ENCODE peak calls at places on chromosomes 7 and 10, in five cellular contexts. One of them, this sample, is unnamed.

GRCh38 chr7:22137026-22137425 is 191.3 kb upstream of the CDCA7L start:
- DNase-seq in GM23248: peak
- DNase-seq in substantia nigra: no peak
- DNase-seq in CD8-positive, alpha-beta memory T cell: no peak
- DNase-seq in neural progenitor cell: no peak
- DNase-seq in this sample: no peak

GRCh38 chr10:120492366-120492765 is 35.3 kb downstream of the PLPP4 start:
- DNase-seq in GM23248: no peak
- DNase-seq in substantia nigra: no peak
- DNase-seq in CD8-positive, alpha-beta memory T cell: no peak
- DNase-seq in neural progenitor cell: no peak
- DNase-seq in this sample: no peak

GRCh38 chr10:96124230-96125141 is 5.6 kb upstream of the ZNF518A start:
- DNase-seq in GM23248: peak
- DNase-seq in substantia nigra: no peak
- DNase-seq in CD8-positive, alpha-beta memory T cell: no peak
- DNase-seq in neural progenitor cell: peak
- DNase-seq in this sample: no peak

GRCh38 chr7:157276091-157276561 is 60.7 kb upstream of the DNAJB6 start:
- DNase-seq in GM23248: no peak
- DNase-seq in substantia nigra: no peak
- DNase-seq in CD8-positive, alpha-beta memory T cell: no peak
- DNase-seq in neural progenitor cell: no peak
- DNase-seq in this sample: no peak

GRCh38 chr10:97686301-97686961 is 610 bp downstream of the AVPI1 start:
- DNase-seq in GM23248: peak
- DNase-seq in substantia nigra: no peak
- DNase-seq in CD8-positive, alpha-beta memory T cell: no peak
- DNase-seq in neural progenitor cell: no peak
- DNase-seq in this sample: no peak

GRCh38 chr10:81978238-81978637 is 103.2 kb downstream of the NRG3 start:
- DNase-seq in GM23248: peak
- DNase-seq in substantia nigra: no peak
- DNase-seq in CD8-positive, alpha-beta memory T cell: no peak
- DNase-seq in neural progenitor cell: peak
- DNase-seq in this sample: no peak

GRCh38 chr10:97197030-97197500 is 11.3 kb upstream of the SLIT1 start:
- DNase-seq in GM23248: peak
- DNase-seq in substantia nigra: no peak
- DNase-seq in CD8-positive, alpha-beta memory T cell: no peak
- DNase-seq in neural progenitor cell: no peak
- DNase-seq in this sample: no peak

GRCh38 chr7:92836489-92837213 is at the start of gene CDK6:
- DNase-seq in GM23248: peak
- DNase-seq in substantia nigra: no peak
- DNase-seq in CD8-positive, alpha-beta memory T cell: peak
- DNase-seq in neural progenitor cell: peak
- DNase-seq in this sample: peak

GRCh38 chr10:129870042-129870757 is 93.9 kb downstream of the EBF3 start:
- DNase-seq in GM23248: no peak
- DNase-seq in substantia nigra: no peak
- DNase-seq in CD8-positive, alpha-beta memory T cell: no peak
- DNase-seq in neural progenitor cell: no peak
- DNase-seq in this sample: no peak

GRCh38 chr10:49325131-49325915 is 26.4 kb downstream of the C10orf71 start:
- DNase-seq in GM23248: no peak
- DNase-seq in substantia nigra: no peak
- DNase-seq in CD8-positive, alpha-beta memory T cell: no peak
- DNase-seq in neural progenitor cell: no peak
- DNase-seq in this sample: no peak

GRCh38 chr10:44715081-44715480 is 196.1 kb upstream of the TMEM72 start:
- DNase-seq in GM23248: peak
- DNase-seq in substantia nigra: no peak
- DNase-seq in CD8-positive, alpha-beta memory T cell: no peak
- DNase-seq in neural progenitor cell: no peak
- DNase-seq in this sample: no peak

GRCh38 chr7:140479739-140480084 is 407 bp upstream of the MKRN1 start:
- DNase-seq in GM23248: no peak
- DNase-seq in substantia nigra: no peak
- DNase-seq in CD8-positive, alpha-beta memory T cell: no peak
- DNase-seq in neural progenitor cell: no peak
- DNase-seq in this sample: no peak

GRCh38 chr7:27842851-27843250 is 102.9 kb downstream of the TAX1BP1 start:
- DNase-seq in GM23248: no peak
- DNase-seq in substantia nigra: no peak
- DNase-seq in CD8-positive, alpha-beta memory T cell: no peak
- DNase-seq in neural progenitor cell: peak
- DNase-seq in this sample: no peak

GRCh38 chr10:31774291-31774900 is 154.2 kb downstream of the ARHGAP12 start:
- DNase-seq in GM23248: no peak
- DNase-seq in substantia nigra: no peak
- DNase-seq in CD8-positive, alpha-beta memory T cell: no peak
- DNase-seq in neural progenitor cell: peak
- DNase-seq in this sample: no peak

GRCh38 chr7:55573526-55573925 is 1.2 kb upstream of the VOPP1 start:
- DNase-seq in GM23248: peak
- DNase-seq in substantia nigra: no peak
- DNase-seq in CD8-positive, alpha-beta memory T cell: no peak
- DNase-seq in neural progenitor cell: no peak
- DNase-seq in this sample: no peak

GRCh38 chr10:30980951-30981616 is 50.6 kb downstream of the ZNF438 start:
- DNase-seq in GM23248: peak
- DNase-seq in substantia nigra: peak
- DNase-seq in CD8-positive, alpha-beta memory T cell: no peak
- DNase-seq in neural progenitor cell: no peak
- DNase-seq in this sample: no peak

DNA sequence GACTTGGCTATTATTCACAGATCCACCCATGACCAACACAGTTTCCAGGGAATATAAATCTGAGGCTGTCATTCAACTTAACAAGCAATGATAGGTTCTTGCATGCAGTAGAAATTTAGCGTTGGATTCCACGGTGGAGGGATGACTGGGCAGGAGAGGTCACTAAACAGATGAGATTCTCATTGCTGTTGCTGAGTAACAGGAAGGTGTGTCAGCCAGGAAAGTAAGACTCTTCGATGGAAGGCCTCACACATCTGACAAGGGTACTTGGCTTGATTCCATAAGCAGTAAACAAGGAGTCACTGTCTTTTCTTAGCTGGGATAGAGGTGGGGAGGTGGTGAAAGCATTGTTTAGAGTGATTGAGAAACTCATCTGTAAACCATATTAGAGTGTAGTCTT is 1152.0 kb downstream of the SORCS3 start:
- DNase-seq in GM23248: no peak
- DNase-seq in substantia nigra: no peak
- DNase-seq in CD8-positive, alpha-beta memory T cell: no peak
- DNase-seq in neural progenitor cell: no peak
- DNase-seq in this sample: no peak
- H3K27ac ChIP-seq in GM23248: no peak
- H3K27ac ChIP-seq in substantia nigra: no peak
- H3K27ac ChIP-seq in CD8-positive, alpha-beta memory T cell: no peak
- H3K27ac ChIP-seq in neural progenitor cell: no peak
- H3K27ac ChIP-seq in this sample: no peak

DNA sequence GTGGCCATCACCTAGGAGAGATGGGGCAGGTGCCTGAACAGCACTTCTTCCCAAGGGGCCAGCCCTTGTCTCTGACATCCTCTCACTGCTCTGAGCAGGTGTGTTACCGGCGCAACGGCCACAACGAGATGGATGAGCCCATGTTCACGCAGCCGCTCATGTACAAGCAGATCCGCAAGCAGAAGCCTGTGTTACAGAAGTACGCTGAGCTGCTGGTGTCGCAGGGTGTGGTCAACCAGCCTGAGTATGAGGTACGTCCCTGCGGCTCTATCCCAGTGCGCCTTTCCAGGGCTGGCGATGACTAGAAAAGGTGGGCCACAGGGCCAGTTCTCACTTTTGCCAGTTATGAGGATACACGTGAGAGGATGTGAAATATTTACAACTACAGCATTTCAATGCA is 54.3 kb upstream of the ZMIZ2 start:
- DNase-seq in GM23248: no peak
- DNase-seq in substantia nigra: no peak
- DNase-seq in CD8-positive, alpha-beta memory T cell: no peak
- DNase-seq in neural progenitor cell: no peak
- DNase-seq in this sample: no peak
- H3K27ac ChIP-seq in GM23248: peak
- H3K27ac ChIP-seq in substantia nigra: no peak
- H3K27ac ChIP-seq in CD8-positive, alpha-beta memory T cell: no peak
- H3K27ac ChIP-seq in neural progenitor cell: no peak
- H3K27ac ChIP-seq in this sample: no peak

GRCh38 chr7:16514271-16514670 is 12.4 kb upstream of the LRRC72 start:
- DNase-seq in GM23248: no peak
- DNase-seq in substantia nigra: no peak
- DNase-seq in CD8-positive, alpha-beta memory T cell: no peak
- DNase-seq in neural progenitor cell: no peak
- DNase-seq in this sample: no peak

GRCh38 chr7:16514729-16515128 is 11.9 kb upstream of the LRRC72 start:
- DNase-seq in GM23248: no peak
- DNase-seq in substantia nigra: no peak
- DNase-seq in CD8-positive, alpha-beta memory T cell: no peak
- DNase-seq in neural progenitor cell: no peak
- DNase-seq in this sample: no peak

GRCh38 chr7:16509829-16510228 is 16.8 kb upstream of the LRRC72 start:
- DNase-seq in GM23248: no peak
- DNase-seq in substantia nigra: no peak
- DNase-seq in CD8-positive, alpha-beta memory T cell: no peak
- DNase-seq in neural progenitor cell: no peak
- DNase-seq in this sample: no peak

GRCh38 chr7:16511314-16511713 is 15.3 kb upstream of the LRRC72 start:
- DNase-seq in GM23248: no peak
- DNase-seq in substantia nigra: no peak
- DNase-seq in CD8-positive, alpha-beta memory T cell: no peak
- DNase-seq in neural progenitor cell: no peak
- DNase-seq in this sample: no peak

DNA sequence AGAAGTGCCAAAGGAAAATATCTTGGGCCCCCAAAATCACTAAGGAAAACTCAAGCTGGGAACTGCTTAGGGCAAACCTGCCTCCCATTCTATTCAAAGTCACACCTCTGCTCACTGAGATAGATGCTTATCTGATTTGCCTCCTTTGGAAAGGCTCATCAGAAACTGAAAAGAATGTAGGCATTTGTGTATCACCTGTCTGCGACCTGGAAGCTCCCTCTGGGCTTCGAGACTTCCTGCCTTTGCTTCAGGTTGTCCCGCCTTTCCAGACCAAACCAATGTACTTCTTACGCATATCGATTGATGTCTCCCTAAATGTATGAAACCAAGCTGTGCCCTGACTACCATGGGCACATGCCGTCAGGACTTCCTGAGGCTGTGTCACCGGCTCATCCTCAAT is 14.5 kb upstream of the LRRC72 start:
- DNase-seq in GM23248: no peak
- DNase-seq in substantia nigra: no peak
- DNase-seq in CD8-positive, alpha-beta memory T cell: no peak
- DNase-seq in neural progenitor cell: no peak
- DNase-seq in this sample: no peak
- H3K27ac ChIP-seq in GM23248: no peak
- H3K27ac ChIP-seq in substantia nigra: no peak
- H3K27ac ChIP-seq in CD8-positive, alpha-beta memory T cell: no peak
- H3K27ac ChIP-seq in neural progenitor cell: no peak
- H3K27ac ChIP-seq in this sample: no peak

DNA sequence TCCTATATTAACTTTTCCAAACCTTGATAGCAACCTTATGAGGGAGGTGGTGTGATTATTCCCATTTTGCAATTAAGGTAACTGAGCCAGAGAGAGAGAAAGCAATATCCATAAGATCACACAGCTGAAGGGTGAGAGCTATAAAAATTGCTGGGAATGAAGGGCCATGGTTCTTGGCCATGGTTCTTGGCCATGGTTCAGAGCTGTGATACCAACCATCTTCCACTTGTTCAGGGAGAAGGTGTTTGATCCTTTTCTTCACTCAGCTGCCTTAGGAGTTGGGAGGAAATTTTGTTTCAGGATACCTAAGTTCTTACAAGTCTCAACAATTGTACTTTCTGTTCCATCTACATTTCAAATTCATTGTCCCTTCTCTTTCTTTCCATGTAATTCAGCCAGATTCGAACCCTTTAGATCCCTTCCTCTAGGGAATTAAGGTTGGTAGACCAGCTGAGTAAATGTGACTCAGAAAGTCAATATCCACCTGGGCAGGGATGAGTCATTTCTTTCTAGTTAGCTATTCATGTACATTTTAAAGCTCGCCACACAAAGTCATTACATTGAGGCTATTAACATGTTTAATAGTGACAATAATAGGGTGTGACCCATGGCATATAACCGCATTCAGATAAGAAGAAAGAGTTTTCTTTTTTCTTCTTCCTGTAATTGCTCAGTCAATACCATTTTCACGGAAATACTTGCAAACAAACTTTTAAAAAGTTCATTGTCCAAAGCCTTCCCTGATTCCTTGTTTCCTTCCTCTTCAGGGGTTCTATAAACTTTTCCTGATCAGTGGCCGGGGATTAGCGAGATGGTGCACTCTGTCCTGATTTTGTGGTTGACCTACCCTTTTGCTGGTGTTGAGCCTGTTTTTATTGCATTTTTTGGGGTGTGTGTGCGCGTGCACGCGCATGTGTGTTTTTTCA is 143.4 kb downstream of the TCF7L2 start:
- DNase-seq in GM23248: peak
- DNase-seq in substantia nigra: no peak
- DNase-seq in CD8-positive, alpha-beta memory T cell: peak
- DNase-seq in neural progenitor cell: no peak
- DNase-seq in this sample: no peak
- H3K27ac ChIP-seq in GM23248: peak
- H3K27ac ChIP-seq in substantia nigra: no peak
- H3K27ac ChIP-seq in CD8-positive, alpha-beta memory T cell: no peak
- H3K27ac ChIP-seq in neural progenitor cell: no peak
- H3K27ac ChIP-seq in this sample: no peak

GRCh38 chr10:69503001-69503895 is 52.0 kb downstream of the TSPAN15 start:
- DNase-seq in GM23248: no peak
- DNase-seq in substantia nigra: no peak
- DNase-seq in CD8-positive, alpha-beta memory T cell: no peak
- DNase-seq in neural progenitor cell: no peak
- DNase-seq in this sample: no peak
- H3K27ac ChIP-seq in GM23248: no peak
- H3K27ac ChIP-seq in substantia nigra: no peak
- H3K27ac ChIP-seq in CD8-positive, alpha-beta memory T cell: no peak
- H3K27ac ChIP-seq in neural progenitor cell: no peak
- H3K27ac ChIP-seq in this sample: no peak

GRCh38 chr10:25492040-25492439 is 317.2 kb downstream of the GPR158 start:
- DNase-seq in GM23248: no peak
- DNase-seq in substantia nigra: no peak
- DNase-seq in CD8-positive, alpha-beta memory T cell: no peak
- DNase-seq in neural progenitor cell: no peak
- DNase-seq in this sample: no peak
- H3K27ac ChIP-seq in GM23248: no peak
- H3K27ac ChIP-seq in substantia nigra: no peak
- H3K27ac ChIP-seq in CD8-positive, alpha-beta memory T cell: no peak
- H3K27ac ChIP-seq in neural progenitor cell: no peak
- H3K27ac ChIP-seq in this sample: no peak

This sample was measured in CD4-positive, alpha-beta T cell.